ENCODE peak calls at places on chromosomes 11 and 22, in ten cellular contexts. One of them, this sample, is unnamed.
A peak's percentile ranks its signal among the peaks of the same experiment; 100 is the strongest.

GRCh38 chr22:21937041-21937820 is 15.4 kb downstream of the PPM1F start:
- DNase-seq in sigmoid colon: no peak
- DNase-seq in prostate gland: no peak
- DNase-seq in spleen: peak; percentile 88
- DNase-seq in stomach: peak; percentile 62
- DNase-seq in H1: no peak
- DNase-seq in transverse colon: peak; percentile 32
- DNase-seq in upper lobe of left lung: peak; percentile 85
- DNase-seq in K562: no peak
- DNase-seq in endothelial cell of umbilical vein: no peak
- DNase-seq in this sample: no peak

GRCh38 chr22:47173535-47174021 is 411.1 kb downstream of the TBC1D22A start:
- DNase-seq in sigmoid colon: peak; percentile 48
- DNase-seq in prostate gland: no peak
- DNase-seq in spleen: peak; percentile 64
- DNase-seq in stomach: no peak
- DNase-seq in H1: no peak
- DNase-seq in transverse colon: peak; percentile 3
- DNase-seq in upper lobe of left lung: no peak
- DNase-seq in K562: no peak
- DNase-seq in endothelial cell of umbilical vein: no peak
- DNase-seq in this sample: no peak

GRCh38 chr11:122095950-122096942 is 19.8 kb downstream of the BLID start:
- DNase-seq in sigmoid colon: no peak
- DNase-seq in prostate gland: no peak
- DNase-seq in spleen: no peak
- DNase-seq in stomach: no peak
- DNase-seq in H1: no peak
- DNase-seq in transverse colon: no peak
- DNase-seq in upper lobe of left lung: no peak
- DNase-seq in K562: no peak
- DNase-seq in endothelial cell of umbilical vein: peak; percentile 21
- DNase-seq in this sample: no peak

GRCh38 chr11:62613275-62613864 is 313 bp downstream of the ROM1 start:
- DNase-seq in sigmoid colon: peak; percentile 87
- DNase-seq in prostate gland: no peak
- DNase-seq in spleen: no peak
- DNase-seq in stomach: peak; percentile 32
- DNase-seq in H1: no peak
- DNase-seq in transverse colon: no peak
- DNase-seq in upper lobe of left lung: no peak
- DNase-seq in K562: no peak
- DNase-seq in endothelial cell of umbilical vein: no peak
- DNase-seq in this sample: no peak

GRCh38 chr22:40256501-40256900 is 78.8 kb downstream of the TNRC6B start:
- DNase-seq in sigmoid colon: no peak
- DNase-seq in prostate gland: no peak
- DNase-seq in spleen: no peak
- DNase-seq in stomach: no peak
- DNase-seq in H1: no peak
- DNase-seq in transverse colon: no peak
- DNase-seq in upper lobe of left lung: no peak
- DNase-seq in K562: no peak
- DNase-seq in endothelial cell of umbilical vein: no peak
- DNase-seq in this sample: no peak

GRCh38 chr11:119417726-119418540 is 5.0 kb downstream of the THY1 start:
- DNase-seq in sigmoid colon: no peak
- DNase-seq in prostate gland: no peak
- DNase-seq in spleen: no peak
- DNase-seq in stomach: no peak
- DNase-seq in H1: no peak
- DNase-seq in transverse colon: no peak
- DNase-seq in upper lobe of left lung: no peak
- DNase-seq in K562: peak; percentile 3
- DNase-seq in endothelial cell of umbilical vein: no peak
- DNase-seq in this sample: no peak

GRCh38 chr11:76610871-76611475 is 59.6 kb downstream of the LRRC32 start:
- DNase-seq in sigmoid colon: peak; percentile 66
- DNase-seq in prostate gland: no peak
- DNase-seq in spleen: peak; percentile 75
- DNase-seq in stomach: no peak
- DNase-seq in H1: no peak
- DNase-seq in transverse colon: no peak
- DNase-seq in upper lobe of left lung: no peak
- DNase-seq in K562: no peak
- DNase-seq in endothelial cell of umbilical vein: no peak
- DNase-seq in this sample: no peak

GRCh38 chr22:42780070-42780540 is 59.4 kb upstream of the A4GALT start:
- DNase-seq in sigmoid colon: no peak
- DNase-seq in prostate gland: peak; percentile 94
- DNase-seq in spleen: no peak
- DNase-seq in stomach: peak; percentile 51
- DNase-seq in H1: peak; percentile 39
- DNase-seq in transverse colon: peak; percentile 42
- DNase-seq in upper lobe of left lung: peak; percentile 51
- DNase-seq in K562: peak; percentile 47
- DNase-seq in endothelial cell of umbilical vein: peak; percentile 92
- DNase-seq in this sample: no peak

GRCh38 chr11:47264119-47264915 is 5.6 kb upstream of the MADD start:
- DNase-seq in sigmoid colon: no peak
- DNase-seq in prostate gland: no peak
- DNase-seq in spleen: peak; percentile 17
- DNase-seq in stomach: no peak
- DNase-seq in H1: no peak
- DNase-seq in transverse colon: no peak
- DNase-seq in upper lobe of left lung: no peak
- DNase-seq in K562: no peak
- DNase-seq in endothelial cell of umbilical vein: no peak
- DNase-seq in this sample: no peak

GRCh38 chr11:12963051-12963450 is 46.1 kb upstream of the RASSF10 start:
- DNase-seq in sigmoid colon: no peak
- DNase-seq in prostate gland: no peak
- DNase-seq in spleen: no peak
- DNase-seq in stomach: no peak
- DNase-seq in H1: no peak
- DNase-seq in transverse colon: no peak
- DNase-seq in upper lobe of left lung: no peak
- DNase-seq in K562: no peak
- DNase-seq in endothelial cell of umbilical vein: no peak
- DNase-seq in this sample: no peak

GRCh38 chr11:38646382-38646781 is 2048.3 kb upstream of the RAG2 start:
- DNase-seq in sigmoid colon: no peak
- DNase-seq in prostate gland: no peak
- DNase-seq in spleen: no peak
- DNase-seq in stomach: no peak
- DNase-seq in H1: no peak
- DNase-seq in transverse colon: no peak
- DNase-seq in upper lobe of left lung: no peak
- DNase-seq in K562: no peak
- DNase-seq in endothelial cell of umbilical vein: no peak
- DNase-seq in this sample: no peak

GRCh38 chr11:8201524-8202365 is 32.9 kb upstream of the RIC3 start:
- DNase-seq in sigmoid colon: no peak
- DNase-seq in prostate gland: no peak
- DNase-seq in spleen: no peak
- DNase-seq in stomach: no peak
- DNase-seq in H1: no peak
- DNase-seq in transverse colon: no peak
- DNase-seq in upper lobe of left lung: no peak
- DNase-seq in K562: no peak
- DNase-seq in endothelial cell of umbilical vein: no peak
- DNase-seq in this sample: no peak

GRCh38 chr11:69643646-69644045 is 2.7 kb downstream of the CCND1 start:
- DNase-seq in sigmoid colon: no peak
- DNase-seq in prostate gland: no peak
- DNase-seq in spleen: no peak
- DNase-seq in stomach: no peak
- DNase-seq in H1: no peak
- DNase-seq in transverse colon: no peak
- DNase-seq in upper lobe of left lung: no peak
- DNase-seq in K562: no peak
- DNase-seq in endothelial cell of umbilical vein: no peak
- DNase-seq in this sample: no peak

GRCh38 chr11:107040447-107041444 is 22.5 kb upstream of the GUCY1A2 start:
- DNase-seq in sigmoid colon: no peak
- DNase-seq in prostate gland: no peak
- DNase-seq in spleen: no peak
- DNase-seq in stomach: no peak
- DNase-seq in H1: no peak
- DNase-seq in transverse colon: no peak
- DNase-seq in upper lobe of left lung: no peak
- DNase-seq in K562: no peak
- DNase-seq in endothelial cell of umbilical vein: no peak
- DNase-seq in this sample: no peak

GRCh38 chr22:46148885-46149492 is 1.3 kb upstream of the PPARA start:
- DNase-seq in sigmoid colon: no peak
- DNase-seq in prostate gland: no peak
- DNase-seq in spleen: no peak
- DNase-seq in stomach: no peak
- DNase-seq in H1: no peak
- DNase-seq in transverse colon: peak; percentile 52
- DNase-seq in upper lobe of left lung: no peak
- DNase-seq in K562: no peak
- DNase-seq in endothelial cell of umbilical vein: no peak
- DNase-seq in this sample: no peak

GRCh38 chr22:46147061-46147460 is 3.3 kb upstream of the PPARA start:
- DNase-seq in sigmoid colon: peak; percentile 59
- DNase-seq in prostate gland: no peak
- DNase-seq in spleen: no peak
- DNase-seq in stomach: no peak
- DNase-seq in H1: no peak
- DNase-seq in transverse colon: no peak
- DNase-seq in upper lobe of left lung: no peak
- DNase-seq in K562: no peak
- DNase-seq in endothelial cell of umbilical vein: no peak
- DNase-seq in this sample: no peak

GRCh38 chr22:46147471-46148267 is 2.7 kb upstream of the PPARA start:
- DNase-seq in sigmoid colon: peak; percentile 71
- DNase-seq in prostate gland: no peak
- DNase-seq in spleen: no peak
- DNase-seq in stomach: no peak
- DNase-seq in H1: no peak
- DNase-seq in transverse colon: no peak
- DNase-seq in upper lobe of left lung: no peak
- DNase-seq in K562: no peak
- DNase-seq in endothelial cell of umbilical vein: no peak
- DNase-seq in this sample: no peak

GRCh38 chr22:46149493-46149997 is 781 bp upstream of the PPARA start:
- DNase-seq in sigmoid colon: peak; percentile 84
- DNase-seq in prostate gland: peak; percentile 53
- DNase-seq in spleen: peak; percentile 89
- DNase-seq in stomach: peak; percentile 75
- DNase-seq in H1: no peak
- DNase-seq in transverse colon: peak; percentile 79
- DNase-seq in upper lobe of left lung: peak; percentile 61
- DNase-seq in K562: no peak
- DNase-seq in endothelial cell of umbilical vein: peak; percentile 8
- DNase-seq in this sample: no peak

DNA sequence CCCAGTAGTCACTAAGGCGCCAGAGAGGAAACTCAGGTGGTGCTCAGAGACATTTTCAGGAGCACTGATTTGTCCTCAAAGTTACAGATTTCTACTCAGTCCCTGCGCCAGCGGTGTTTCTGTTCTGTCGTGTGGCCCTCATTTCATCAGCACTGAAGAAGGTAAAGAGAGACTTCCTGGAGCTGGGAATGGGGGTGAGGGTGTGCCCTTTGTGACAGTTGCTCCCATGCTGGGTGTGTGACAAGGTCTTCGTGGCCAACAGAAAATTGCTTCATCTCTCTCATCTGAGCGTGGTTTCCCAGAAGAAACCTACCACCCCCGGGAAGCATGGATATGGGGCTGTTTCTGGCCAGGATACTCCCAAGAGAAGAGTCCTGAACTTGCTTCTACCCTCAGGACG is 2.0 kb upstream of the PPARA start:
- DNase-seq in sigmoid colon: no peak
- DNase-seq in prostate gland: no peak
- DNase-seq in spleen: no peak
- DNase-seq in stomach: no peak
- DNase-seq in H1: no peak
- DNase-seq in transverse colon: peak; percentile 49
- DNase-seq in upper lobe of left lung: no peak
- DNase-seq in K562: no peak
- DNase-seq in endothelial cell of umbilical vein: no peak
- DNase-seq in this sample: no peak
- TF ChIP-seq POLR2A in sigmoid colon: no peak
- TF ChIP-seq POLR2A in prostate gland: no peak
- TF ChIP-seq POLR2A in spleen: no peak
- TF ChIP-seq POLR2A in stomach: no peak
- TF ChIP-seq POLR2A in H1: no peak
- TF ChIP-seq POLR2A in transverse colon: peak; percentile 21
- TF ChIP-seq POLR2A in upper lobe of left lung: no peak
- TF ChIP-seq POLR2A in K562: no peak
- TF ChIP-seq POLR2A in endothelial cell of umbilical vein: no peak
- TF ChIP-seq POLR2A in this sample: no peak

GRCh38 chr11:110855246-110855645 is 143.0 kb upstream of the ARHGAP20 start:
- DNase-seq in sigmoid colon: no peak
- DNase-seq in prostate gland: no peak
- DNase-seq in spleen: no peak
- DNase-seq in stomach: no peak
- DNase-seq in H1: no peak
- DNase-seq in transverse colon: no peak
- DNase-seq in upper lobe of left lung: no peak
- DNase-seq in K562: no peak
- DNase-seq in endothelial cell of umbilical vein: no peak
- DNase-seq in this sample: no peak
- TF ChIP-seq POLR2AphosphoS5 in sigmoid colon: no peak
- TF ChIP-seq POLR2AphosphoS5 in prostate gland: no peak
- TF ChIP-seq POLR2AphosphoS5 in spleen: no peak
- TF ChIP-seq POLR2AphosphoS5 in stomach: no peak
- TF ChIP-seq POLR2AphosphoS5 in H1: no peak
- TF ChIP-seq POLR2AphosphoS5 in transverse colon: no peak
- TF ChIP-seq POLR2AphosphoS5 in upper lobe of left lung: no peak
- TF ChIP-seq POLR2AphosphoS5 in K562: no peak
- TF ChIP-seq POLR2AphosphoS5 in endothelial cell of umbilical vein: no peak
- TF ChIP-seq POLR2AphosphoS5 in this sample: no peak

GRCh38 chr11:35061516-35062440 is 77.2 kb upstream of the CD44 start:
- DNase-seq in sigmoid colon: no peak
- DNase-seq in prostate gland: peak; percentile 39
- DNase-seq in spleen: no peak
- DNase-seq in stomach: no peak
- DNase-seq in H1: no peak
- DNase-seq in transverse colon: no peak
- DNase-seq in upper lobe of left lung: no peak
- DNase-seq in K562: no peak
- DNase-seq in endothelial cell of umbilical vein: no peak
- DNase-seq in this sample: no peak
- TF ChIP-seq POLR2A in sigmoid colon: no peak
- TF ChIP-seq POLR2A in prostate gland: no peak
- TF ChIP-seq POLR2A in spleen: no peak
- TF ChIP-seq POLR2A in stomach: no peak
- TF ChIP-seq POLR2A in H1: no peak
- TF ChIP-seq POLR2A in transverse colon: no peak
- TF ChIP-seq POLR2A in upper lobe of left lung: no peak
- TF ChIP-seq POLR2A in K562: no peak
- TF ChIP-seq POLR2A in endothelial cell of umbilical vein: no peak
- TF ChIP-seq POLR2A in this sample: no peak

DNA sequence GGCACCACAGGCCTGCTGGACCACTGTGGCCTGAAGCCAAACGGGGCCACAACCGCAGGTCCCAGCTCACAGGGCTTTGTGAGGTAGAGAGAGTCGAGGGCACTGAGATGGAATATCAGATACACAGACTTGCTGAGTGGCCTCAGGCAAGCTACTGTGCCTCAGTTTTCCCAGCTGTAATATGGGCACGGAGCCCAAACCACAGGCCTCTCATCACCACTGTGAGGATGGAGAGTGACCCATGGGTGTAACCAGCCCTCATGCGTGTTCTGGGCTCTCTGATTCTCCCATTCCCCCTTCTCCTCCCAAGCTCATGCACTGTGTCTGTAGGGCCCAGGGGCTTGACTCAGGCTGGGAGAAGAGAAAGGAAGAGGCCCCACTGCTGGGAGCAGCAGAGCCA is 4.2 kb downstream of the UNC93B1 start:
- DNase-seq in sigmoid colon: no peak
- DNase-seq in prostate gland: no peak
- DNase-seq in spleen: no peak
- DNase-seq in stomach: no peak
- DNase-seq in H1: no peak
- DNase-seq in transverse colon: no peak
- DNase-seq in upper lobe of left lung: no peak
- DNase-seq in K562: no peak
- DNase-seq in endothelial cell of umbilical vein: no peak
- DNase-seq in this sample: no peak
- TF ChIP-seq POLR2AphosphoS5 in sigmoid colon: no peak
- TF ChIP-seq POLR2AphosphoS5 in prostate gland: no peak
- TF ChIP-seq POLR2AphosphoS5 in spleen: no peak
- TF ChIP-seq POLR2AphosphoS5 in stomach: no peak
- TF ChIP-seq POLR2AphosphoS5 in H1: no peak
- TF ChIP-seq POLR2AphosphoS5 in transverse colon: no peak
- TF ChIP-seq POLR2AphosphoS5 in upper lobe of left lung: no peak
- TF ChIP-seq POLR2AphosphoS5 in K562: no peak
- TF ChIP-seq POLR2AphosphoS5 in endothelial cell of umbilical vein: no peak
- TF ChIP-seq POLR2AphosphoS5 in this sample: no peak